ENCODE peak calls at places on chromosome 20, in six cellular contexts. N, E, W, C, H and P are unnamed samples.

GRCh38 chr20:14336667-14337066 is 745 bp downstream of the FLRT3 start:
- DNase-seq in C (no peak), H (no peak), W (no peak), E (no peak), N (no peak), P (no peak)

GRCh38 chr20:56299362-56299761 is 50.8 kb downstream of the MC3R start:
- DNase-seq in H (no peak), C (no peak), E (no peak), W (no peak), N (no peak), P (no peak)

GRCh38 chr20:56579261-56579660 is 46.2 kb downstream of the FAM209B start:
- DNase-seq in C (no peak), H (no peak), N (no peak), W (no peak), E (no peak), P (no peak)

GRCh38 chr20:25272223-25273000 is 24.5 kb downstream of the PYGB start:
- DNase-seq in C (peak; percentile 70), N (no peak), E (peak; percentile 24), W (no peak), H (no peak), P (peak; percentile 25)

GRCh38 chr20:1669304-1669703 is 11.7 kb upstream of the SIRPG start:
- DNase-seq in E (no peak), C (no peak), N (no peak), H (no peak), W (no peak), P (no peak)

GRCh38 chr20:1741309-1742048 is 83.9 kb upstream of the SIRPG start:
- DNase-seq in N (no peak), E (no peak), W (no peak), H (no peak), C (no peak), P (no peak)

GRCh38 chr20:58864346-58864745 is 11.8 kb downstream of the GNAS start:
- DNase-seq in E (no peak), C (no peak), W (no peak), N (no peak), H (no peak), P (no peak)

GRCh38 chr20:58907481-58908137 is 55.1 kb downstream of the GNAS start:
- DNase-seq in W (peak; percentile 93), E (peak; percentile 92), C (peak; percentile 97), H (peak; percentile 88), N (peak; percentile 98), P (peak; percentile 95)

GRCh38 chr20:38357653-38358207 is 11.4 kb downstream of the LBP start:
- DNase-seq in W (no peak), E (no peak), H (no peak), C (no peak), N (no peak), P (no peak)

GRCh38 chr20:47351643-47352331 is 4.7 kb downstream of the ZMYND8 start:
- DNase-seq in C (no peak), N (no peak), E (no peak), W (no peak), H (no peak), P (no peak)

GRCh38 chr20:1874534-1875168 is 20.6 kb upstream of the SIRPA start:
- DNase-seq in H (peak; percentile 45), C (no peak), N (no peak), W (no peak), E (peak; percentile 83), P (no peak)

GRCh38 chr20:62427172-62428007 is at the start of gene RBBP8NL:
- DNase-seq in H (no peak), C (no peak), E (peak; percentile 81), N (no peak), W (peak; percentile 94), P (peak; percentile 92)

GRCh38 chr20:37245671-37246237 is 15.9 kb downstream of the GHRH start:
- DNase-seq in W (no peak), H (no peak), N (no peak), E (no peak), C (no peak), P (no peak)

GRCh38 chr20:62898093-62898964 is 28.0 kb downstream of the DIDO1 start:
- DNase-seq in C (peak; percentile 85), E (no peak), W (no peak), N (no peak), H (no peak), P (peak; percentile 77)

GRCh38 chr20:36153754-36154695 is 515 bp upstream of the EPB41L1 start:
- DNase-seq in W (peak; percentile 90), N (no peak), C (peak; percentile 92), E (peak; percentile 79), H (peak; percentile 89), P (peak; percentile 96)

GRCh38 chr20:6533321-6533720 is 234.2 kb upstream of the BMP2 start:
- DNase-seq in H (no peak), E (no peak), N (peak; percentile 72), W (no peak), C (no peak), P (no peak)

GRCh38 chr20:32240220-32240619 is 32.5 kb downstream of the POFUT1 start:
- DNase-seq in H (no peak), C (no peak), W (no peak), N (no peak), E (no peak), P (no peak)

GRCh38 chr20:373171-373890 is 7.2 kb upstream of the TRIB3 start:
- DNase-seq in H (peak; percentile 63), N (no peak), E (no peak), W (no peak), C (no peak), P (no peak)

GRCh38 chr20:2365091-2365490 is 15.6 kb upstream of the TGM6 start:
- DNase-seq in E (no peak), W (no peak), N (no peak), C (no peak), H (no peak), P (no peak)

GRCh38 chr20:31836853-31837608 is 8.4 kb downstream of the FOXS1 start:
- DNase-seq in N (no peak), W (no peak), C (peak; percentile 44), E (no peak), H (no peak), P (peak; percentile 74)

GRCh38 chr20:49981218-49982071 is 1.3 kb upstream of the SNAI1 start:
- DNase-seq in H (no peak), C (no peak), N (no peak), E (no peak), W (no peak), P (no peak)
- H3K4me3 ChIP-seq in H (no peak overlapping the region), C (no peak overlapping the region), N (no peak overlapping the region), E (no peak overlapping the region), W (no peak overlapping the region), P (no peak overlapping the region)

DNA sequence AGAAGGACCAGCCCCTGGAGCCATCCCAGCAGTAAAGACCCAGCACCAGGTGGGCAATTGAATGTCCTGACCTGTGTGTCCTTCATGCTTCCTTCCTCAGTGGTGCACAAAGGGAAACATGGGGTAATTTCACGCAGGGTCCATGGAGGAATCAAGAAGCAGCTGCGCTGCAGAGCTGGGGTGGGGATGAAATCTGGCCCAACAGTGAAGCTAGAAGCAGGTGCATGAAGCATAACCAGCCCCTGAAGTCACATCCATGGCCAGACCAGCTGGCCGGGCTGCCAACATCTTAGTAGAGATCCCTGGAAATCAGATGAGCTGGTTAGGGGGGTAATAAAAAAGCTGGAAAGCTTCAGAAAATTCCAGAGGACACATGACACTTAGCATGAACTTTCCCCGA is 646.7 kb upstream of the DEFB115 start:
- DNase-seq in W (no peak), H (no peak), E (no peak), N (no peak), C (no peak), P (no peak)
- H3K4me3 ChIP-seq in W (no peak overlapping the region), H (no peak overlapping the region), E (no peak overlapping the region), N (no peak overlapping the region), C (no peak overlapping the region), P (no peak overlapping the region)

GRCh38 chr20:57682184-57683038 is 27.4 kb downstream of the PMEPA1 start:
- DNase-seq in W (no peak), C (no peak), H (no peak), N (no peak), E (peak; percentile 76), P (no peak)
- H3K4me3 ChIP-seq in W (no peak overlapping the region), C (peak overlapping the region; percentile 8), H (no peak overlapping the region), N (no peak overlapping the region), E (no peak overlapping the region), P (no peak overlapping the region)

GRCh38 chr20:64244281-64244805 is 11.2 kb upstream of the PCMTD2 start:
- DNase-seq in H (no peak), N (no peak), E (peak; percentile 40), C (no peak), W (peak; percentile 5), P (peak; percentile 67)
- H3K4me3 ChIP-seq in H (no peak overlapping the region), N (no peak overlapping the region), E (no peak overlapping the region), C (no peak overlapping the region), W (no peak overlapping the region), P (no peak overlapping the region)

DNA sequence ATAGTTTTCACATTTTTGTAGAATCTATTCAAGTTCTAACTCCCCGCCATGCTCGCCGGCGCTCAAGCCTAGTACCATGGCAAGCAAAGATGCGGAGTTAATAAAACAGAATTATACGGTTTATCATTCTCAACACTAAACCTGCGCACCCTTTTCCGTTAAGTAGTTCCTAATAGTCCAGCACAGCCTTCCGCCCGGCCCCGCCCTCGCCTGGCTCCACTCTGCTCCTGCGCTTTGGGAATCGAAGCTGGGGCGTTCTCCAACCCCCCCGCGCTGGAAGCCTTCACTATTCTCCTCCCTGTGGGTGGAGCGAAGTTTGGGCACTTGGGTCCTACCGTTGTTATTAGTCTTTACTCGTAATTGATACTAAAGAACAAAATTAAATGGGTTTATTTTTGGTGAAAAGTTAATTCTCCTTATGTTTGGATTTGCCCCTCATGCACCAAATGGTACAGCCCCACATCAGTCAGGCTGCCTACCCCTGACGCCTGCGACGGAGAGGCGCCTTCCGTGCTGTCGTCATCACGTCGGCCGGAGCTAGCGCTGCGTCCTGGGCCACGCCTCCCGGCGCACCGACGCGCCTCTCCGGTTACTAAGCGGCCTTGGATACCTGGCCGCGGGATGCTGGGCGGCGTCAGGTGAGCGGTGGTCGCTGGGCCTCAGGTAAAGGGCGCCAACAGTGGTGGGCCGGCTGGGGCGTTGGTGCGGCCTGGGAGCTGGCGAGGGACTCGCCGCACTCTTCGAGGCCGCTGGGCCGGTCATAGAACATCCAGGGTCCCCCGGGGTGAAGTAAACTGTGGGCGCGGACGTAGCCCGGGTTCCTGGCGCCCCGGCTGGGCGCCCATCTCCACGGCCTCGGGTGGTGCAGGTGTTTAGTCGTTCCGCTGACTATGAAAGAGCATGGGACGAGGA is at the start of gene IFT52:
- DNase-seq in E (peak; percentile 96), W (peak; percentile 90), H (peak; percentile 93), N (peak; percentile 69), C (peak; percentile 97), P (peak; percentile 99)
- H3K4me3 ChIP-seq in E (peak within 1 kb of the TSS; percentile 90), W (peak within 1 kb of the TSS; percentile 89), H (peak within 1 kb of the TSS; percentile 86), N (peak within 1 kb of the TSS; percentile 93), C (peak within 1 kb of the TSS; percentile 82), P (peak within 1 kb of the TSS; percentile 72)

DNA sequence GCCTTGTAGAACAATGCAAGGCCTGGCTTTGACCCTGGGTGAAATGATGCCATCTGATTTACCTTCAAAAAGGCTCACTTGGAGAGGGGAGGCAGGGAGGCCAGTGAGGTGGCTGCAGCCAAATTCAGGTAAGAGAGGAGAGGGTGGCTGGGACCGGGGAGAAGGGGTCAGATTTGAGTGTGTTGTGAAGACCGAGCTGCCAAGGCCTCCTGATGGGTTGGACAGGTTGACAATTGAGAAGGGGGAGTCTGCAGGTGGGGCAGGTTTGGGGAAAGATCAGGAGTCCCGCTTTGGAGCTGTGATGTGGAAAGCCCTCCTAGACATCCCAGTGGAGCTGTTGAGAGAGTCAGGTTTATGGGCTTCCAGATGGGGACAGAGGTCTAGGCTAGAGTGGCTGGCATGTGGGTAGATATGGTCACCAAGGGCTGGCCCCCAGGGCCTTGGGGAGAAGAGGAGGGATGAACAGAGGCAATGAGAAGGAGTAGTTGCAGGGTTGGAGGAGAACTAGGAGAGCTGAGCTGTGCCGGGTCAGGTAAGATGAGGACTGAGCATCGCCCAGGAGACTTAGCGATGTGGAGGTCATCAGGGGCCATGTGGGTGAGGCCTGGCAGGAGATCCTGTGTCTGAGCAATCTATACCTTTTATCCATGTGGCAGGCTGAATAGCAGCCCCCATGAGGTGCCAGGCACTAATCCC is 70.5 kb upstream of the TOX2 start:
- DNase-seq in N (no peak), E (no peak), W (no peak), H (no peak), C (peak; percentile 40), P (peak; percentile 73)
- H3K4me3 ChIP-seq in N (no peak overlapping the region), E (no peak overlapping the region), W (no peak overlapping the region), H (no peak overlapping the region), C (no peak overlapping the region), P (no peak overlapping the region)